ENCODE peak calls at places on chromosomes 4 and X, in six cellular contexts. P, U, L, G, K and M are unnamed samples.

GRCh38 chr4:189988892-189989431 is 38.1 kb downstream of the FRG2 start:
- DNase-seq in U (no peak), P (no peak), L (no peak), K (no peak), G (no peak), M (no peak)

GRCh38 chr4:122576261-122577188 is 44.3 kb downstream of the IL21 start:
- DNase-seq in K (no peak), U (peak; percentile 35), L (peak; percentile 55), G (peak; percentile 46), P (peak; percentile 48), M (peak; percentile 46)

GRCh38 chrX:22433292-22434070 is 160.8 kb downstream of the CBLL2 start:
- DNase-seq in K (no peak), L (no peak), P (no peak), G (no peak), U (no peak), M (no peak)

GRCh38 chr4:33996075-33996718 is 2248.1 kb downstream of the ARAP2 start:
- DNase-seq in P (no peak), K (no peak), G (no peak), L (no peak), U (no peak), M (no peak)

GRCh38 chr4:3498901-3499510 is 33.2 kb downstream of the LRPAP1 start:
- DNase-seq in G (no peak), K (no peak), L (no peak), P (no peak), U (no peak), M (no peak)

GRCh38 chr4:63607186-63607872 is 801.9 kb downstream of the TECRL start:
- DNase-seq in L (no peak), G (no peak), U (no peak), P (no peak), K (no peak), M (no peak)

GRCh38 chrX:19931146-19931545 is 43.7 kb upstream of the SH3KBP1 start:
- DNase-seq in P (no peak), G (no peak), U (no peak), K (no peak), L (no peak), M (no peak)

GRCh38 chr4:138090145-138090917 is 151.8 kb downstream of the SLC7A11 start:
- DNase-seq in L (peak; percentile 61), G (peak; percentile 64), U (peak; percentile 68), P (peak; percentile 90), K (peak; percentile 17), M (peak; percentile 70)

GRCh38 chrX:1521459-1521956 is 15.5 kb downstream of the P2RY8 start:
- DNase-seq in G (peak; percentile 29), L (no peak), P (no peak), K (peak; percentile 99), U (peak; percentile 35), M (peak; percentile 92)

GRCh38 chrX:109830157-109830703 is 97.2 kb upstream of the ACSL4 start:
- DNase-seq in L (no peak), K (no peak), G (peak; percentile 52), U (no peak), P (no peak), M (peak; percentile 16)

GRCh38 chr4:88535090-88535755 is 11.6 kb upstream of the PYURF start:
- DNase-seq in U (no peak), K (no peak), P (no peak), G (no peak), L (no peak), M (no peak)

GRCh38 chr4:101349346-101350064 is 2.2 kb upstream of the PPP3CA start:
- DNase-seq in G (no peak), P (peak; percentile 56), U (peak; percentile 61), L (no peak), K (no peak), M (no peak)

GRCh38 chr4:67542076-67542475 is 3.2 kb downstream of the CENPC start:
- DNase-seq in G (no peak), P (no peak), L (no peak), K (no peak), U (no peak), M (no peak)
- TF ChIP-seq MYC in G (no peak), P (no peak), L (no peak), K (no peak), U (no peak), M (no peak)

GRCh38 chrX:104156630-104157529 is at the start of gene SLC25A53:
- DNase-seq in U (peak; percentile 90), K (peak; percentile 69), P (peak; percentile 82), G (peak; percentile 70), L (peak; percentile 79), M (peak; percentile 91)
- TF ChIP-seq POLR2A in U (peak; percentile 54), K (peak; percentile 80), P (no peak), G (peak; percentile 64), L (peak; percentile 82), M (peak; percentile 54)

GRCh38 chr4:177001271-177002175 is 208.8 kb upstream of the VEGFC start:
- DNase-seq in K (no peak), L (no peak), U (peak; percentile 46), G (no peak), P (no peak), M (peak; percentile 34)

GRCh38 chr4:177006331-177006730 is 213.6 kb upstream of the VEGFC start:
- DNase-seq in G (no peak), U (no peak), K (no peak), P (no peak), L (no peak), M (no peak)

GRCh38 chr4:177008836-177009501 is 216.2 kb upstream of the VEGFC start:
- DNase-seq in U (no peak), L (no peak), P (no peak), G (no peak), K (no peak), M (no peak)

GRCh38 chr4:177008071-177008835 is 215.5 kb upstream of the VEGFC start:
- DNase-seq in U (no peak), K (no peak), L (no peak), G (no peak), P (no peak), M (no peak)

DNA sequence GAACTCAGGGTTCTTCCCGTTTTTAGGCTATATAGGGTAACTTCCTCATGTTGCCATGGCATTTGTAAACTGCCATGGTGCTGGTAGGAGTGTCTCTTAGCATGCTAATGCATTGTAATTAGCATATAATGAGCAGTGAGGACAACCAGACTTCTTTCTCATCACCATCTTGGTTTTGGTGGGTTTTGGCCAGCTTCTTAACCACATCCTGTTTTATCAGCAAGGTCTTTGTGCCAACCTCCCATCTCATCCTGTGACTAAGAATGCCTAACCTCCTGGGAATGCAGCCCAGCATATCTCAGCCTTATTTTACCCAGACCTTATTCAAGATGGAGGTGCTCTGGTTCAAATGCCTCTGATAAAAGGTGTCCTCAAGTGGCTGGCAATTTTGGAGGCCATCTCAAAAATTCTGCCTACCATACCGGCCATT is 213.1 kb upstream of the VEGFC start:
- DNase-seq in P (peak; percentile 41), U (peak; percentile 22), G (no peak), K (no peak), L (no peak), M (peak; percentile 66)
- TF ChIP-seq MYC in P (no peak), U (no peak), G (no peak), K (no peak), L (no peak), M (no peak)

DNA sequence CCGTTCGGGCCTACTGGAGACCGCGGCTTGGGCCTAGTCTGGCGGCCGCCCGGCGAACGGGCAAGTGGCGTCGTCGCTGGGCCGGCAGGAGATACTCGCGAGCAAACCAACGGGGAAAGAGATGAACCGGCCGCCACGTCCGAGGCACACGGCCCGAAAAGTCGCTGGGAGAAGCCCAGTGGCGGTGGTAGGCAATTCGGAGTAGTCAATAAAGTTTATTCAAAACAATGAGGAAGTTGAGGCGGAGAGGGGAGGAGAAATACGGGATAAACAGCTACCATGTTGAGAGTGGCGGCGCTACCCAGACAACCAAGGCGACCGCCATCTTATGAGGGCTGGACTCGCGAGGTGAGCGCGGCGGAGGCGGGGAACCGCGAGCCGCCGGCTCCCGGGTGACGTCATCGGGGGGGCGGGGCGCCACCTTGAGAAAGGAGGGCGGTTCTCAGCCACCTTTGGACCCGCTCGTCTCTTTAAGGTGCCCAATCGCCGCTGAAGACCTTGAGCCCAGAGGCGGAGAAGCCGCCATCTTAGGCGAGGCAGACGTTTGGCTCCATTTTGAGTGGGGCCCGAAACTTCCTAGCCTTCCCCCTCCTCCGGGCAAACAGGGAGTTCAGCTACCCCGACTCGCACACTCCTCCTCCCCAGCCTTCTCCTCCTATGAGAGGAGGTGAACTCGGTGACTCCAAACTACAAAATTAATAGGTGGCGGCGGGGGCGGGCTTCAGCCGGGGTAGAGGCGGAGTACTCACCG is at the start of gene PHF8:
- DNase-seq in K (peak; percentile 77), G (peak; percentile 86), P (peak; percentile 95), L (peak; percentile 91), U (peak; percentile 97), M (peak; percentile 96)
- TF ChIP-seq POLR2A in K (peak; percentile 58), G (peak; percentile 45), P (peak; percentile 70), L (peak; percentile 70), U (peak; percentile 42), M (peak; percentile 11)

DNA sequence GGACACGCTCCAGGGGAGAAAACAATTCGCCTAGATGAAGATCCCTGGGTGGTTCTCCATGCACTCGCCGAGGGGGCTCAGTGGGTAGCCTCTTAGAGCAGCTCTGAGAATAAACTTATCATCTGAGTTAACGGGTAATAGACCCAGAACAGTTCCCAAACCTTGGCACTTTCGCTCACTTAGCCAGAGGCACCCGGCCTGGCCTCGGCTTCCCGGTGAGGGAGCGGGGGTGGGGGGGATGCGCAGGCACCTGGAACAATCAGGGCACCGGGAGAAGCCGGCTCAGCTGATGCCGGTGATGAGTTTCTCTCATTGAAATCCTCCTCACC is 405 bp upstream of the ZAR1 start:
- DNase-seq in G (no peak), U (no peak), P (no peak), K (no peak), L (no peak), M (no peak)
- TF ChIP-seq MYC in G (no peak), U (no peak), P (no peak), K (no peak), L (no peak), M (no peak)